ENCODE peak calls at places on chromosomes 13 and 19, in eight cellular contexts. M is cardiac fibroblast, F is suprapubic skin, O is adrenal gland, S is psoas muscle, D is AG10803, L is tibial artery, V is bronchial epithelial cell. B is an unnamed sample.
A peak's percentile ranks its signal among the peaks of the same experiment; 100 is the strongest.

GRCh38 chr13:100439247-100439955 is 149.2 kb downstream of the GGACT start:
- DNase-seq in M (no peak), F (no peak), O (no peak), S (no peak), D (no peak), L (no peak), V (no peak), B (no peak)

GRCh38 chr19:58033741-58034475 is at the start of gene ZSCAN1:
- DNase-seq in M (peak; percentile 79), F (peak; percentile 73), O (peak; percentile 78), S (peak; percentile 72), D (peak; percentile 58), L (peak; percentile 75), V (peak; percentile 22), B (peak; percentile 68)

GRCh38 chr13:108342369-108343289 is 73.1 kb downstream of the TNFSF13B start:
- DNase-seq in M (peak; percentile 54), F (no peak), O (no peak), S (no peak), D (peak; percentile 29), L (no peak), V (peak; percentile 40), B (no peak)

GRCh38 chr19:11535792-11536595 is 2.7 kb upstream of the CNN1 start:
- DNase-seq in M (peak; percentile 92), F (peak; percentile 89), O (peak; percentile 94), S (peak; percentile 95), D (peak; percentile 81), L (peak; percentile 95), V (peak; percentile 52), B (peak; percentile 92)

GRCh38 chr13:94209110-94209509 is 270.4 kb downstream of the DCT start:
- DNase-seq in M (peak; percentile 26), F (no peak), O (no peak), S (no peak), D (no peak), L (no peak), V (no peak), B (no peak)

GRCh38 chr19:14112809-14113385 is 4.7 kb downstream of the PRKACA start:
- DNase-seq in M (peak; percentile 51), F (peak; percentile 70), O (peak; percentile 75), S (peak; percentile 79), D (no peak), L (peak; percentile 86), V (no peak), B (no peak)

GRCh38 chr19:47899335-47899734 is 13.2 kb upstream of the SULT2A1 start:
- DNase-seq in M (no peak), F (peak; percentile 8), O (no peak), S (no peak), D (no peak), L (no peak), V (no peak), B (no peak)

GRCh38 chr13:30142502-30143211 is 164.7 kb downstream of the KATNAL1 start:
- DNase-seq in M (peak; percentile 88), F (peak; percentile 84), O (peak; percentile 72), S (peak; percentile 60), D (peak; percentile 100), L (no peak), V (peak; percentile 84), B (peak; percentile 23)

GRCh38 chr13:100789481-100789880 is 114.9 kb upstream of the TMTC4 start:
- DNase-seq in M (peak; percentile 1), F (no peak), O (no peak), S (no peak), D (peak; percentile 7), L (no peak), V (peak; percentile 8), B (no peak)

GRCh38 chr19:48926909-48927308 is 6.6 kb upstream of the DHDH start:
- DNase-seq in M (peak; percentile 98), F (no peak), O (peak; percentile 81), S (no peak), D (peak; percentile 96), L (peak; percentile 85), V (peak; percentile 99), B (no peak)

GRCh38 chr13:103243495-103243894 is 177.3 kb upstream of the SLC10A2 start:
- DNase-seq in M (no peak), F (no peak), O (no peak), S (no peak), D (no peak), L (no peak), V (no peak), B (no peak)

GRCh38 chr13:23147264-23147663 is 33.5 kb upstream of the SGCG start:
- DNase-seq in M (no peak), F (no peak), O (no peak), S (no peak), D (no peak), L (no peak), V (no peak), B (no peak)

GRCh38 chr19:29593869-29594268 is 12.2 kb upstream of the POP4 start:
- DNase-seq in M (no peak), F (no peak), O (no peak), S (no peak), D (no peak), L (no peak), V (no peak), B (no peak)

GRCh38 chr13:73272831-73273230 is 214.0 kb downstream of the KLF5 start:
- DNase-seq in M (no peak), F (no peak), O (no peak), S (no peak), D (no peak), L (no peak), V (no peak), B (no peak)

GRCh38 chr13:40681341-40682051 is 15.1 kb upstream of the FOXO1 start:
- DNase-seq in M (peak; percentile 50), F (no peak), O (no peak), S (no peak), D (no peak), L (no peak), V (no peak), B (no peak)

GRCh38 chr19:18203408-18203862 is 407 bp downstream of the RAB3A start:
- DNase-seq in M (peak; percentile 20), F (peak; percentile 78), O (no peak), S (peak; percentile 79), D (no peak), L (no peak), V (no peak), B (peak; percentile 86)

GRCh38 chr19:43718627-43719377 is 2.9 kb downstream of the IRGC start:
- DNase-seq in M (no peak), F (no peak), O (no peak), S (no peak), D (no peak), L (no peak), V (no peak), B (no peak)

GRCh38 chr19:45406957-45407375 is 522 bp downstream of the POLR1G start:
- DNase-seq in M (no peak), F (no peak), O (no peak), S (no peak), D (no peak), L (no peak), V (no peak), B (no peak)

GRCh38 chr19:18697680-18698079 is 14.2 kb downstream of the CRTC1 start:
- DNase-seq in M (no peak), F (no peak), O (peak; percentile 46), S (no peak), D (no peak), L (no peak), V (no peak), B (peak; percentile 69)

GRCh38 chr13:93882086-93882651 is 597.3 kb downstream of the DCT start:
- DNase-seq in M (no peak), F (no peak), O (no peak), S (no peak), D (no peak), L (no peak), V (no peak), B (no peak)

GRCh38 chr19:52946322-52947310 is 16.1 kb downstream of the ZNF816 start:
- DNase-seq in M (no peak), F (no peak), O (peak; percentile 43), S (no peak), D (no peak), L (no peak), V (no peak), B (no peak)

GRCh38 chr19:31315621-31316011 is 33.6 kb downstream of the TSHZ3 start:
- DNase-seq in M (no peak), F (no peak), O (no peak), S (no peak), D (no peak), L (no peak), V (no peak), B (no peak)
- H3K4me3 ChIP-seq in M (no peak overlapping the region), F (no peak overlapping the region), O (no peak overlapping the region), S (no peak overlapping the region), D (no peak overlapping the region), L (no peak overlapping the region), V (no peak overlapping the region), B (no peak overlapping the region)

GRCh38 chr13:46992383-46992952 is 95.6 kb upstream of the HTR2A start:
- DNase-seq in M (peak; percentile 40), F (no peak), O (no peak), S (no peak), D (peak; percentile 12), L (no peak), V (peak; percentile 28), B (no peak)
- TF ChIP-seq CTCF in M (peak; percentile 52), F (no peak), O (no peak), S (no peak), D (peak; percentile 37), L (no peak), V (peak; percentile 25), B (no peak)

GRCh38 chr19:5806905-5807304 is 2.0 kb downstream of the NRTN start:
- DNase-seq in M (no peak), F (no peak), O (no peak), S (no peak), D (no peak), L (no peak), V (no peak), B (no peak)

GRCh38 chr19:5805465-5806132 is 732 bp downstream of the NRTN start:
- DNase-seq in M (peak; percentile 59), F (no peak), O (peak; percentile 81), S (no peak), D (peak; percentile 24), L (no peak), V (no peak), B (peak; percentile 81)

GRCh38 chr19:5808120-5808816 is 3.4 kb downstream of the NRTN start:
- DNase-seq in M (no peak), F (no peak), O (no peak), S (no peak), D (no peak), L (no peak), V (no peak), B (no peak)

GRCh38 chr19:5804516-5805464 is at the start of gene NRTN:
- DNase-seq in M (no peak), F (no peak), O (peak; percentile 53), S (no peak), D (no peak), L (no peak), V (no peak), B (peak; percentile 74)

DNA sequence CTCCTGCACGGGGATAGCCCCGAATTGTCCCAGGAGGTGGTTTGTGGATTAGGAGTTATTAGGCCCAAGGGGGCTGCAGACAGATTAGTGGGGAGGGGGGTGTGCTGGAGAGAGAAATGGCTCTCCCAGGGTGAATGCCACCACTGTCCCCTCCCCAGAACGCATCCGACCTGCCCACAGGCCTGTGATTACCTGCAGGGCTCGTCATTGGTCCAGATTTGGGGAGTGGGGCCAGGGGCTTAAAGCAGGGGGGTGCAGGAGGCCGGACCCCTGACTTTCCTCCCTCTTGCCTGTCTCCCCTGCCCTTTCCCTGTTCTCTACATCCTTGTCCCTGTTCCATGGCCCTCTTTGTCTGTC is 1.2 kb downstream of the NRTN start:
- DNase-seq in M (no peak), F (no peak), O (no peak), S (no peak), D (no peak), L (no peak), V (no peak), B (no peak)
- H3K4me3 ChIP-seq in M (no peak overlapping the region), F (no peak overlapping the region), O (no peak overlapping the region), S (no peak overlapping the region), D (no peak overlapping the region), L (no peak overlapping the region), V (no peak overlapping the region), B (no peak overlapping the region)

GRCh38 chr13:26502826-26503225 is 54.7 kb upstream of the WASF3 start:
- DNase-seq in M (peak; percentile 67), F (no peak), O (no peak), S (peak; percentile 64), D (peak; percentile 86), L (no peak), V (peak; percentile 17), B (no peak)
- TF ChIP-seq CTCF in M (peak; percentile 37), F (no peak), O (no peak), S (no peak), D (peak; percentile 50), L (no peak), V (no peak), B (no peak)